ENCODE peak calls at places on chromosomes 7 and 10, in nine cellular contexts. T, V, E, Y, K, A, N, U and X are unnamed samples.

GRCh38 chr10:76127984-76128589 is 696.7 kb downstream of the LRMDA start:
- DNase-seq in T (no peak), V (no peak), E (peak), Y (no peak), K (no peak), A (peak), N (no peak), U (no peak), X (no peak)

GRCh38 chr7:45685619-45686240 is 111.6 kb downstream of the ADCY1 start:
- DNase-seq in T (no peak), V (no peak), E (no peak), Y (no peak), K (no peak), A (peak), N (no peak), U (peak), X (no peak)

GRCh38 chr7:109611656-109612055 is 1042.0 kb downstream of the DNAJB9 start:
- DNase-seq in T (no peak), V (no peak), E (no peak), Y (no peak), K (no peak), A (no peak), N (no peak), U (no peak), X (no peak)

GRCh38 chr7:158765020-158765419 is 60.4 kb upstream of the NCAPG2 start:
- DNase-seq in T (no peak), V (no peak), E (no peak), Y (no peak), K (no peak), A (no peak), N (no peak), U (no peak), X (no peak)

GRCh38 chr7:27178366-27178765 is 4.2 kb upstream of the HOXA10 start:
- DNase-seq in T (no peak), V (no peak), E (no peak), Y (no peak), K (no peak), A (no peak), N (no peak), U (peak), X (no peak)

GRCh38 chr7:148264933-148265557 is 325.5 kb upstream of the C7orf33 start:
- DNase-seq in T (no peak), V (no peak), E (peak), Y (peak), K (peak), A (no peak), N (peak), U (peak), X (no peak)

GRCh38 chr10:112209534-112210200 is 26.1 kb upstream of the GPAM start:
- DNase-seq in T (no peak), V (no peak), E (no peak), Y (peak), K (peak), A (peak), N (no peak), U (no peak), X (no peak)

GRCh38 chr10:107481881-107482280 is 317.4 kb upstream of the SORCS1 start:
- DNase-seq in T (no peak), V (no peak), E (no peak), Y (no peak), K (no peak), A (no peak), N (no peak), U (no peak), X (no peak)

GRCh38 chr7:124896001-124896400 is 33.6 kb downstream of the POT1 start:
- DNase-seq in T (no peak), V (no peak), E (no peak), Y (no peak), K (no peak), A (no peak), N (no peak), U (no peak), X (no peak)

GRCh38 chr10:50437248-50437647 is 185.9 kb upstream of the ASAH2 start:
- DNase-seq in T (no peak), V (no peak), E (no peak), Y (no peak), K (no peak), A (no peak), N (no peak), U (no peak), X (no peak)

GRCh38 chr7:27103489-27104226 is 1.2 kb upstream of the HOXA2 start:
- DNase-seq in T (no peak), V (no peak), E (no peak), Y (no peak), K (no peak), A (peak), N (no peak), U (peak), X (no peak)

GRCh38 chr10:3780766-3781457 is 4.1 kb downstream of the KLF6 start:
- DNase-seq in T (no peak), V (no peak), E (no peak), Y (peak), K (peak), A (no peak), N (no peak), U (peak), X (no peak)

GRCh38 chr10:34580643-34581042 is 234.5 kb downstream of the PARD3 start:
- DNase-seq in T (no peak), V (peak), E (no peak), Y (peak), K (peak), A (no peak), N (no peak), U (no peak), X (no peak)

GRCh38 chr7:101632641-101633040 is 3.5 kb upstream of the MYL10 start:
- DNase-seq in T (no peak), V (no peak), E (no peak), Y (peak), K (no peak), A (no peak), N (no peak), U (no peak), X (no peak)

GRCh38 chr7:8284606-8285005 is 22.6 kb upstream of the ICA1 start:
- DNase-seq in T (no peak), V (peak), E (no peak), Y (no peak), K (peak), A (no peak), N (no peak), U (no peak), X (no peak)

GRCh38 chr10:55820478-55820877 is 540.6 kb downstream of the ZWINT start:
- DNase-seq in T (no peak), V (no peak), E (no peak), Y (no peak), K (no peak), A (no peak), N (no peak), U (no peak), X (no peak)

GRCh38 chr7:101853684-101854083 is 36.3 kb downstream of the CUX1 start:
- DNase-seq in T (no peak), V (no peak), E (no peak), Y (no peak), K (no peak), A (no peak), N (no peak), U (no peak), X (no peak)

GRCh38 chr10:59536151-59536550 is 173.5 kb downstream of the SLC16A9 start:
- DNase-seq in T (peak), V (no peak), E (no peak), Y (peak), K (peak), A (no peak), N (no peak), U (no peak), X (no peak)

GRCh38 chr7:29247962-29248236 is 53.3 kb downstream of the CHN2 start:
- DNase-seq in T (no peak), V (no peak), E (no peak), Y (no peak), K (no peak), A (peak), N (no peak), U (no peak), X (no peak)

GRCh38 chr7:37287093-37287492 is 161.6 kb downstream of the ELMO1 start:
- DNase-seq in T (no peak), V (no peak), E (no peak), Y (no peak), K (no peak), A (no peak), N (no peak), U (no peak), X (no peak)

GRCh38 chr10:33180390-33180789 is 154.1 kb downstream of the NRP1 start:
- DNase-seq in T (no peak), V (no peak), E (no peak), Y (no peak), K (no peak), A (no peak), N (no peak), U (no peak), X (no peak)

GRCh38 chr10:33183658-33184057 is 150.8 kb downstream of the NRP1 start:
- DNase-seq in T (no peak), V (no peak), E (no peak), Y (peak), K (no peak), A (no peak), N (no peak), U (no peak), X (no peak)

GRCh38 chr10:33174674-33175073 is 159.8 kb downstream of the NRP1 start:
- DNase-seq in T (no peak), V (no peak), E (no peak), Y (no peak), K (no peak), A (no peak), N (no peak), U (no peak), X (no peak)

GRCh38 chr10:33178026-33178755 is 156.3 kb downstream of the NRP1 start:
- DNase-seq in T (no peak), V (no peak), E (no peak), Y (no peak), K (no peak), A (no peak), N (no peak), U (no peak), X (no peak)

DNA sequence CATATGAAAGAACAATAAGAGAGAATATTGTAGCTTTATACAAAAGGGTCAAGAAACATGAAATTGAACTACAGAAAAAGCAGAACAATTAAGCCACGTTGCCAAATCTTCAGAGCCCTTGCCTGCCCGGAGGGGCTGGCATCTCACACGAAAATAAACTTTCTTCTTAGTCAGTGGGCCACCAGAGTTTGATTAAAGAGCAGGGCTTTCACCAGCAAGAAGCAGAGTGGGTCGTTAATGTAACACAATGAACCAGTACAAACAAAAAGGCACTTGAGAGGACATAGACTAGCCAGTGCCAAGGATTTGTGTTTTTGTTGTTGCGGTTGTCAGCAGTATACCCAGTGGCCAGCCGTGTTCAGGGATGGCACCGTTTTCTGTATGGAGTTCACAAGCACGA is 155.4 kb downstream of the NRP1 start:
- DNase-seq in T (no peak), V (no peak), E (no peak), Y (no peak), K (no peak), A (no peak), N (no peak), U (no peak), X (no peak)
- TF ChIP-seq CTCF in T (no peak), V (no peak), E (no peak), Y (no peak), K (no peak), A (no peak), N (no peak), U (no peak), X (no peak)

GRCh38 chr7:636396-636795 is 90.1 kb upstream of the DNAAF5 start:
- DNase-seq in T (no peak), V (peak), E (peak), Y (no peak), K (peak), A (no peak), N (peak), U (no peak), X (no peak)
- TF ChIP-seq CTCF in T (peak), V (peak), E (peak), Y (no peak), K (peak), A (peak), N (no peak), U (peak), X (no peak)

GRCh38 chr10:96491303-96491702 is 22.4 kb downstream of the TLL2 start:
- DNase-seq in T (no peak), V (no peak), E (peak), Y (peak), K (peak), A (no peak), N (no peak), U (peak), X (no peak)
- TF ChIP-seq CTCF in T (peak), V (no peak), E (peak), Y (peak), K (no peak), A (peak), N (peak), U (no peak), X (no peak)

GRCh38 chr10:133611079-133611478 is 15.5 kb downstream of the FRG2B start:
- DNase-seq in T (no peak), V (no peak), E (no peak), Y (no peak), K (no peak), A (peak), N (no peak), U (no peak), X (no peak)

GRCh38 chr10:133613699-133614098 is 12.9 kb downstream of the FRG2B start:
- DNase-seq in T (no peak), V (no peak), E (no peak), Y (no peak), K (no peak), A (no peak), N (no peak), U (no peak), X (no peak)

DNA sequence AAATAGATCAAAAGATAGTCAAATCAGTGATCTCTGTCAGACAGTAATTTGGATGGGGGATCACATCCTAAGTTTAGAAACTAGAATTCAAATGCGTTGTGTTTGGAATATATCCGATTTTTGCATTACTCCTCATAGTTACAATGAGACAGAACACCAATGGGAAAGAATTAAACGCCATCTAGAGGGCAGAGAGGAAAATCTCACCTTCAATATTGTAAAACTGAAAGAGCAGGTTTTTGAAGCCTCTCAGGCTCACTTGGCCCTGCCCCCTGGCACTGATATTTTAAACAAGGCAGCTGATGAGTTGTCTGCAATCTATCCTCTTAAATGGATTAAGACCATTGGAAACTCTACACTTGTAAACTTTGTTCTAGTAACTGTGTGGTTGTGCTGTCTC is 17.7 kb downstream of the FRG2B start:
- DNase-seq in T (no peak), V (no peak), E (no peak), Y (peak), K (peak), A (peak), N (peak), U (no peak), X (no peak)
- TF ChIP-seq CTCF in T (peak), V (no peak), E (peak), Y (no peak), K (peak), A (peak), N (peak), U (peak), X (no peak)

GRCh38 chr7:98163704-98164478 is 47.3 kb upstream of the BHLHA15 start:
- DNase-seq in T (no peak), V (no peak), E (no peak), Y (peak), K (peak), A (no peak), N (no peak), U (peak), X (no peak)

GRCh38 chr7:98167653-98168052 is 43.6 kb upstream of the BHLHA15 start:
- DNase-seq in T (no peak), V (no peak), E (no peak), Y (no peak), K (no peak), A (no peak), N (no peak), U (no peak), X (no peak)

GRCh38 chr7:98166668-98166970 is 44.6 kb upstream of the BHLHA15 start:
- DNase-seq in T (no peak), V (no peak), E (no peak), Y (no peak), K (no peak), A (no peak), N (no peak), U (no peak), X (no peak)

GRCh38 chr7:98168181-98168903 is 42.9 kb upstream of the BHLHA15 start:
- DNase-seq in T (peak), V (peak), E (peak), Y (peak), K (peak), A (no peak), N (peak), U (peak), X (peak)

DNA sequence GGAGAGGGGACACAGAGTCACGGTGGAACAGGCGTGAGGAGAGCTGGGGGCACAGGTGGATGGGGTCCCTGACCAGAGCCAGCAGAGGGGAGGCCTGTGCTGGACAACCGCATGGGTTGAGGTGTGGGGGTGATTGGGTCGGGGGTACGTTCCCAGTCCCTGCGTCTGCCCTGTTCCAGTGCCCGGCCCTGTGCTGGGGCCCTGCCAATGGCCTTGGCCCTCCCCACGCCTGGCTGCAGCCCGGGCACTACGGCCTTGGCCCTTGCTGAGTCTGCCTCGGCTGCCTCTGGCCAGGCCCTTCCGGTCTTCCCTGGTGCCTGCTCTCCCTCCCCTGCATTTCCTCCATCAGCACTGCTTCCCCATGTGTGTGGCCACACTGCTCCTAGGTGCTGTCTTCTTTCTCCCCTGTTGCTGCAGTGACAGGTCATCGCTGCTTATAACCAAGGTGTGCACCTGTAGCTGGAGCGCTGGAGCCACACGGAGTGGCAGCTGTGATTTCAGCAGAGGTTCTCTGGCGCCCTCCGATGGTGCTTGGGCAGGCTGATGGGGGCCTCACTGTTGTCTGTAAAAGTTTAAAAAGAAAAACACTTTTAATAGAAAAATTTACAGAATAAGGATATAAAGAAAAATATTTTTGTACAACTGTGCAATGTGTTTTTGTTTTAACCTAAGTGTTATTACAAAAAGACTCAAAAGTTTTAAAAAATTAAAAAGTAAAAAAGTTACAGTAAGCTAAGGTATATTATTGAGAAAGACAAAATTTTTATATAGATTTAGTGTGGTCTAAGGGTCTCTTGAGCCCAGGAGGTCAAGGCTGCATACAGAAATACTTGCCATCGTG is 45.2 kb upstream of the BHLHA15 start:
- DNase-seq in T (no peak), V (peak), E (peak), Y (peak), K (peak), A (no peak), N (peak), U (peak), X (peak)
- TF ChIP-seq CTCF in T (peak), V (peak), E (peak), Y (peak), K (peak), A (peak), N (peak), U (peak), X (no peak)

GRCh38 chr7:18689535-18689934 is 194.0 kb downstream of the HDAC9 start:
- DNase-seq in T (no peak), V (no peak), E (no peak), Y (no peak), K (no peak), A (no peak), N (no peak), U (no peak), X (no peak)

GRCh38 chr7:18694484-18694883 is 198.9 kb downstream of the HDAC9 start:
- DNase-seq in T (no peak), V (no peak), E (no peak), Y (no peak), K (no peak), A (no peak), N (no peak), U (no peak), X (no peak)

GRCh38 chr7:18693826-18694225 is 198.3 kb downstream of the HDAC9 start:
- DNase-seq in T (no peak), V (no peak), E (no peak), Y (no peak), K (no peak), A (no peak), N (no peak), U (no peak), X (no peak)

GRCh38 chr7:18694911-18695310 is 199.4 kb downstream of the HDAC9 start:
- DNase-seq in T (no peak), V (no peak), E (no peak), Y (no peak), K (no peak), A (no peak), N (no peak), U (no peak), X (no peak)

GRCh38 chr7:18693401-18693800 is 197.9 kb downstream of the HDAC9 start:
- DNase-seq in T (peak), V (no peak), E (peak), Y (peak), K (peak), A (no peak), N (no peak), U (no peak), X (no peak)
- TF ChIP-seq CTCF in T (peak), V (no peak), E (peak), Y (peak), K (peak), A (peak), N (no peak), U (no peak), X (no peak)

DNA sequence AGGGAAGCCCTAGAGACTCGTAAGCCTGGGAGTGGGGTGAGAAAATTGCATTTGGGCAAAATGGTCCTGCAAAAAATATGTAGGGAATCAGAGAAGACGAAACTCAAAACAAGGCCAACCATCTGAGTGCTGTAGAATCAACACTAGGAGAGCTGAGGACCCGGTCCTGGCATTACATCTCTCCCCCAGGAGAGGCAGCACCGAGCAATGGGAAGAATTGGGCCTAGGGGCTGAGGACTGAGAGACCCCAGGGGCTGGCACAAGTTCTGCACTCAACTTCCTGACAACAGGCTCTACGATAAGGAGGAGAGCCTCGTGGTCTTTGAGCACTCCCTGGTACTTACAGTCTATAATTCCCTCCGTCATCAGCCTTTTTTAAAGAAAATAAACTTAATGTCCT is 47.6 kb downstream of the BPGM start:
- DNase-seq in T (no peak), V (no peak), E (no peak), Y (no peak), K (no peak), A (no peak), N (no peak), U (no peak), X (no peak)
- TF ChIP-seq CTCF in T (peak), V (no peak), E (peak), Y (peak), K (peak), A (peak), N (peak), U (no peak), X (no peak)

DNA sequence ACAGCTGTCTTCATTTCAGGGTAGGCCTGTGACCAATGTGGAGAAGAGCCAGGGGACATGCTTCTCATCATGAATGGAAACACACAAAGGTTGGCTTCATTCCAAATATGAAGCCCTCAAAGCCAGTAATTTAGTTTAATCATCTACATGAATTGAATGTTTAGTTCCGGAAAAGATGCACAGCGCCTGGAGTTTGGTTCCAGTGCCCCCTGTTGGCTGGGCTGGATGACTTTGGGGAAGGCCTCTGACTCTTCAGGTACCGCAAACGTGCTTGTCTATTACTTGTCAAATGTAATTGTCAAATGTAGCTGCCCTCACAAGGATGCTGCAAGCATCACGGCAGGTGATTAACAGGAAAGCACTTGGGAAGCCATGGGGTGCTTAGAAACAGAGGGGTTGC is 130.7 kb downstream of the ADRA2A start:
- DNase-seq in T (no peak), V (peak), E (no peak), Y (no peak), K (no peak), A (peak), N (peak), U (peak), X (no peak)
- TF ChIP-seq CTCF in T (no peak), V (peak), E (no peak), Y (no peak), K (no peak), A (no peak), N (no peak), U (peak), X (no peak)

GRCh38 chr10:96743988-96744585 is 23.8 kb upstream of the PIK3AP1 start:
- DNase-seq in T (no peak), V (no peak), E (peak), Y (no peak), K (peak), A (no peak), N (no peak), U (no peak), X (no peak)
- TF ChIP-seq CTCF in T (no peak), V (peak), E (peak), Y (no peak), K (no peak), A (peak), N (peak), U (peak), X (no peak)